ENCODE peak calls at places on chromosome 21, in seven cellular contexts. One of them, this sample, is unnamed.

GRCh38 chr21:32929633-32930038 is 96.1 kb upstream of the OLIG2 start:
- DNase-seq in A549: no peak
- DNase-seq in K562: no peak
- DNase-seq in endothelial cell of umbilical vein: no peak
- DNase-seq in HCT116: no peak
- DNase-seq in SK-N-SH: no peak
- DNase-seq in H1: no peak
- DNase-seq in this sample: no peak

GRCh38 chr21:17270234-17270633 is 242.6 kb upstream of the CXADR start:
- DNase-seq in endothelial cell of umbilical vein: peak
- DNase-seq in K562: no peak
- DNase-seq in HCT116: no peak
- DNase-seq in H1: no peak
- DNase-seq in SK-N-SH: peak
- DNase-seq in A549: peak
- DNase-seq in this sample: peak

GRCh38 chr21:25845729-25846256 is 111.0 kb downstream of the GABPA start:
- DNase-seq in endothelial cell of umbilical vein: no peak
- DNase-seq in HCT116: no peak
- DNase-seq in K562: no peak
- DNase-seq in SK-N-SH: no peak
- DNase-seq in H1: no peak
- DNase-seq in A549: no peak
- DNase-seq in this sample: no peak

GRCh38 chr21:33539612-33540011 is 2.3 kb downstream of the GART start:
- DNase-seq in K562: no peak
- DNase-seq in endothelial cell of umbilical vein: no peak
- DNase-seq in H1: no peak
- DNase-seq in A549: no peak
- DNase-seq in HCT116: no peak
- DNase-seq in SK-N-SH: no peak
- DNase-seq in this sample: no peak

GRCh38 chr21:15255359-15256157 is 190.8 kb upstream of the NRIP1 start:
- DNase-seq in HCT116: no peak
- DNase-seq in endothelial cell of umbilical vein: no peak
- DNase-seq in A549: no peak
- DNase-seq in K562: no peak
- DNase-seq in SK-N-SH: no peak
- DNase-seq in H1: no peak
- DNase-seq in this sample: no peak

GRCh38 chr21:39232926-39233325 is 49.7 kb upstream of the PSMG1 start:
- DNase-seq in HCT116: no peak
- DNase-seq in SK-N-SH: no peak
- DNase-seq in A549: no peak
- DNase-seq in endothelial cell of umbilical vein: no peak
- DNase-seq in H1: no peak
- DNase-seq in K562: no peak
- DNase-seq in this sample: peak

GRCh38 chr21:34642211-34643075 is 26.4 kb upstream of the CLIC6 start:
- DNase-seq in SK-N-SH: no peak
- DNase-seq in K562: no peak
- DNase-seq in A549: no peak
- DNase-seq in H1: no peak
- DNase-seq in HCT116: no peak
- DNase-seq in endothelial cell of umbilical vein: no peak
- DNase-seq in this sample: peak

GRCh38 chr21:16509466-16509865 is 779.7 kb downstream of the USP25 start:
- DNase-seq in HCT116: no peak
- DNase-seq in SK-N-SH: no peak
- DNase-seq in endothelial cell of umbilical vein: no peak
- DNase-seq in K562: no peak
- DNase-seq in H1: no peak
- DNase-seq in A549: no peak
- DNase-seq in this sample: no peak

GRCh38 chr21:37642493-37642892 is 273.8 kb downstream of the KCNJ6 start:
- DNase-seq in SK-N-SH: no peak
- DNase-seq in H1: no peak
- DNase-seq in endothelial cell of umbilical vein: no peak
- DNase-seq in A549: no peak
- DNase-seq in K562: peak
- DNase-seq in HCT116: peak
- DNase-seq in this sample: peak

GRCh38 chr21:25857308-25858099 is 122.7 kb downstream of the GABPA start:
- DNase-seq in endothelial cell of umbilical vein: no peak
- DNase-seq in HCT116: no peak
- DNase-seq in K562: no peak
- DNase-seq in SK-N-SH: no peak
- DNase-seq in A549: no peak
- DNase-seq in H1: no peak
- DNase-seq in this sample: no peak

GRCh38 chr21:35540950-35541632 is 492.0 kb upstream of the RUNX1 start:
- DNase-seq in endothelial cell of umbilical vein: no peak
- DNase-seq in SK-N-SH: no peak
- DNase-seq in H1: no peak
- DNase-seq in HCT116: no peak
- DNase-seq in K562: no peak
- DNase-seq in A549: no peak
- DNase-seq in this sample: no peak

GRCh38 chr21:30408782-30409494 is 13.1 kb downstream of the KRTAP13-1 start:
- DNase-seq in H1: peak
- DNase-seq in A549: peak
- DNase-seq in HCT116: peak
- DNase-seq in endothelial cell of umbilical vein: no peak
- DNase-seq in K562: no peak
- DNase-seq in SK-N-SH: peak
- DNase-seq in this sample: peak

GRCh38 chr21:34704119-34704518 is 35.3 kb downstream of the CLIC6 start:
- DNase-seq in K562: no peak
- DNase-seq in endothelial cell of umbilical vein: no peak
- DNase-seq in H1: no peak
- DNase-seq in SK-N-SH: peak
- DNase-seq in HCT116: no peak
- DNase-seq in A549: no peak
- DNase-seq in this sample: no peak

GRCh38 chr21:36027352-36027751 is 33.0 kb downstream of the SETD4 start:
- DNase-seq in K562: no peak
- DNase-seq in HCT116: no peak
- DNase-seq in H1: no peak
- DNase-seq in SK-N-SH: no peak
- DNase-seq in A549: no peak
- DNase-seq in endothelial cell of umbilical vein: no peak
- DNase-seq in this sample: no peak

GRCh38 chr21:34889537-34890257 is 159.4 kb downstream of the RUNX1 start:
- DNase-seq in SK-N-SH: peak
- DNase-seq in endothelial cell of umbilical vein: peak
- DNase-seq in K562: peak
- DNase-seq in A549: peak
- DNase-seq in HCT116: no peak
- DNase-seq in H1: peak
- DNase-seq in this sample: peak

GRCh38 chr21:28160378-28160777 is 832.3 kb downstream of the LTN1 start:
- DNase-seq in K562: no peak
- DNase-seq in A549: no peak
- DNase-seq in H1: no peak
- DNase-seq in endothelial cell of umbilical vein: no peak
- DNase-seq in HCT116: no peak
- DNase-seq in SK-N-SH: no peak
- DNase-seq in this sample: no peak

GRCh38 chr21:31667639-31668038 is 8.1 kb downstream of the SOD1 start:
- DNase-seq in A549: no peak
- DNase-seq in endothelial cell of umbilical vein: no peak
- DNase-seq in SK-N-SH: no peak
- DNase-seq in HCT116: no peak
- DNase-seq in K562: no peak
- DNase-seq in H1: no peak
- DNase-seq in this sample: no peak
- H3K4me3 ChIP-seq in A549: no peak
- H3K4me3 ChIP-seq in endothelial cell of umbilical vein: no peak
- H3K4me3 ChIP-seq in SK-N-SH: no peak
- H3K4me3 ChIP-seq in HCT116: no peak
- H3K4me3 ChIP-seq in K562: no peak
- H3K4me3 ChIP-seq in H1: no peak
- H3K4me3 ChIP-seq in this sample: no peak

DNA sequence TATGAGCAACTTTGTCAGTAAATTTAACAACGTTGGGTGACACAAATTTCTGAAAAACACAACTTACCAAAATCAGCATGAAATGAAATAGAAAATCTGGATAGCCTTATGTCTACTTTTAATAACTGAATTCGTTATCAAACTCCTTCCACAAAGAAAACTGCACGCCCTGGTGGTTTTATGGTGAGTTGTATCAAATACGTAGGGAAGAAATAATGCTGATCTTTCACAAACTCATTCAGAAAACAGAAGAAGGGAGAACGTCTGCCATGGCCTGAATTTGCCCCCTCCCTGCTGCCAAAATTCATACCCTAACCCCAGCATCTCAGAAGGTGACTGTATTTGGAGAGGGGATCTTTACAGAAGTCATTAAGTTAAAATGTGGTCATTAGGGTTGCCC is 50.0 kb upstream of the COL18A1 start:
- DNase-seq in SK-N-SH: no peak
- DNase-seq in HCT116: no peak
- DNase-seq in A549: no peak
- DNase-seq in H1: no peak
- DNase-seq in K562: no peak
- DNase-seq in endothelial cell of umbilical vein: no peak
- DNase-seq in this sample: no peak
- TF ChIP-seq MAX in SK-N-SH: no peak
- TF ChIP-seq MAX in HCT116: no peak
- TF ChIP-seq MAX in A549: no peak
- TF ChIP-seq MAX in H1: no peak
- TF ChIP-seq MAX in K562: no peak
- TF ChIP-seq MAX in endothelial cell of umbilical vein: no peak
- TF ChIP-seq MAX in this sample: no peak

GRCh38 chr21:40947713-40948112 is 100.8 kb upstream of the DSCAM start:
- DNase-seq in HCT116: no peak
- DNase-seq in SK-N-SH: no peak
- DNase-seq in endothelial cell of umbilical vein: no peak
- DNase-seq in K562: no peak
- DNase-seq in H1: no peak
- DNase-seq in A549: no peak
- DNase-seq in this sample: no peak
- H3K4me3 ChIP-seq in HCT116: no peak
- H3K4me3 ChIP-seq in SK-N-SH: no peak
- H3K4me3 ChIP-seq in endothelial cell of umbilical vein: no peak
- H3K4me3 ChIP-seq in K562: no peak
- H3K4me3 ChIP-seq in H1: no peak
- H3K4me3 ChIP-seq in A549: no peak
- H3K4me3 ChIP-seq in this sample: no peak

GRCh38 chr21:44052071-44052829 is 40.1 kb downstream of the TRAPPC10 start:
- DNase-seq in H1: no peak
- DNase-seq in A549: no peak
- DNase-seq in endothelial cell of umbilical vein: no peak
- DNase-seq in HCT116: no peak
- DNase-seq in SK-N-SH: no peak
- DNase-seq in K562: no peak
- DNase-seq in this sample: no peak
- TF ChIP-seq MAX in H1: no peak
- TF ChIP-seq MAX in A549: no peak
- TF ChIP-seq MAX in endothelial cell of umbilical vein: no peak
- TF ChIP-seq MAX in HCT116: no peak
- TF ChIP-seq MAX in SK-N-SH: no peak
- TF ChIP-seq MAX in K562: no peak
- TF ChIP-seq MAX in this sample: no peak

DNA sequence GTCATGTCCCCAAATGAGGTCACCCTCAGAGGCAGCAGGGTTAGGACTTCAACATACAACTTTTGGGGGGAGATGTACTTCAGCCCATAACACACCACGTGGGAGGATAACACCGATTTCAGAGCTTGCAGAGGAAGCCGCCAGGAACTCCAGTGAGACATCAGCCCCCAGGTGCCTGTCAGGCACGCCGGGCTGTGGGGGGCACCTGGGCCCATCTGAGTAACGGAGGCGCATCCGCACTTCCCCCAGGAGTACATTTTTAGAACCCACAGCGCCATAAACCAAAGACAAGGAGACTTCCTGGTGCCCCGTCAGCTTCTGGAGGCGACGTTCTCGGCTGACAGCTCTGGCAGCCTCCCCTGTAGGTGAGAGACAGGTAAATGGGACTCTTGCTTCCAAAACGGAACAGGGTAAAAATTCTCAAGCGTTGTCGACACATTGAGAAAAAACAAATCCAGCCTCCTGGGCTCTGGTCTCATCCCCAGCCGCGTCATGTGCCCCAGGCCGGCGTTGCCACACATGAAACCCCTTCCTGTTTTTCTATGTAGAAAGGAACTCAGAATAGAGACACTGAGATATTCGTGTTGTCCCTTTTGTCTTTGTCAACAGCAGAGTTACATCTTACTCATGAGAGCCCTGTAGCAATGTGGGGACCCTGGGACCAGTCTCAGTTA is 93.3 kb downstream of the PDE9A start:
- DNase-seq in A549: no peak
- DNase-seq in SK-N-SH: no peak
- DNase-seq in endothelial cell of umbilical vein: no peak
- DNase-seq in HCT116: no peak
- DNase-seq in H1: no peak
- DNase-seq in K562: no peak
- DNase-seq in this sample: peak
- H3K4me3 ChIP-seq in A549: no peak
- H3K4me3 ChIP-seq in SK-N-SH: no peak
- H3K4me3 ChIP-seq in endothelial cell of umbilical vein: no peak
- H3K4me3 ChIP-seq in HCT116: no peak
- H3K4me3 ChIP-seq in H1: no peak
- H3K4me3 ChIP-seq in K562: no peak
- H3K4me3 ChIP-seq in this sample: no peak